ENCODE peak calls at places on chromosomes 5 and 9, in six cellular contexts. T is H1, I is HCT116, K is GM12878, N is SK-N-SH, D is HepG2. A is an unnamed sample.

GRCh38 chr9:3916984-3917383 is 382.9 kb downstream of the GLIS3 start:
- DNase-seq in T (no peak), I (no peak), K (no peak), N (no peak), D (no peak), A (no peak)

GRCh38 chr5:57858905-57859304 is 376.3 kb upstream of the ACTBL2 start:
- DNase-seq in T (no peak), I (no peak), K (no peak), N (no peak), D (no peak), A (no peak)

GRCh38 chr9:4344946-4345345 is 45.1 kb upstream of the GLIS3 start:
- DNase-seq in T (no peak), I (no peak), K (no peak), N (no peak), D (no peak), A (no peak)

GRCh38 chr9:130140701-130141100 is 31.5 kb upstream of the NCS1 start:
- DNase-seq in T (no peak), I (no peak), K (no peak), N (no peak), D (no peak), A (no peak)

GRCh38 chr5:1331861-1332405 is 13.0 kb downstream of the CLPTM1L start:
- DNase-seq in T (no peak), I (no peak), K (no peak), N (no peak), D (no peak), A (no peak)

GRCh38 chr5:7764452-7764851 is 86.5 kb downstream of the CFAP90 start:
- DNase-seq in T (no peak), I (no peak), K (no peak), N (no peak), D (no peak), A (no peak)

GRCh38 chr9:127182901-127183746 is 60.7 kb upstream of the ANGPTL2 start:
- DNase-seq in T (no peak), I (no peak), K (no peak), N (no peak), D (no peak), A (no peak)

GRCh38 chr5:17216176-17216973 is 1.1 kb upstream of the BASP1 start:
- DNase-seq in T (peak; percentile 63), I (peak; percentile 34), K (peak; percentile 62), N (peak; percentile 76), D (peak; percentile 42), A (peak; percentile 87)

GRCh38 chr9:118183571-118183970 is 479.4 kb downstream of the TLR4 start:
- DNase-seq in T (no peak), I (no peak), K (no peak), N (no peak), D (no peak), A (no peak)

GRCh38 chr9:36759141-36759540 is 186.4 kb downstream of the MELK start:
- DNase-seq in T (no peak), I (no peak), K (no peak), N (no peak), D (no peak), A (no peak)

GRCh38 chr5:1507457-1507856 is 16.3 kb downstream of the LPCAT1 start:
- DNase-seq in T (no peak), I (no peak), K (no peak), N (no peak), D (no peak), A (no peak)

GRCh38 chr5:41057231-41057630 is 13.9 kb downstream of the MROH2B start:
- DNase-seq in T (no peak), I (no peak), K (no peak), N (no peak), D (no peak), A (no peak)

GRCh38 chr9:128323192-128323730 is 622 bp downstream of the COQ4 start:
- DNase-seq in T (no peak), I (no peak), K (no peak), N (no peak), D (no peak), A (no peak)

DNA sequence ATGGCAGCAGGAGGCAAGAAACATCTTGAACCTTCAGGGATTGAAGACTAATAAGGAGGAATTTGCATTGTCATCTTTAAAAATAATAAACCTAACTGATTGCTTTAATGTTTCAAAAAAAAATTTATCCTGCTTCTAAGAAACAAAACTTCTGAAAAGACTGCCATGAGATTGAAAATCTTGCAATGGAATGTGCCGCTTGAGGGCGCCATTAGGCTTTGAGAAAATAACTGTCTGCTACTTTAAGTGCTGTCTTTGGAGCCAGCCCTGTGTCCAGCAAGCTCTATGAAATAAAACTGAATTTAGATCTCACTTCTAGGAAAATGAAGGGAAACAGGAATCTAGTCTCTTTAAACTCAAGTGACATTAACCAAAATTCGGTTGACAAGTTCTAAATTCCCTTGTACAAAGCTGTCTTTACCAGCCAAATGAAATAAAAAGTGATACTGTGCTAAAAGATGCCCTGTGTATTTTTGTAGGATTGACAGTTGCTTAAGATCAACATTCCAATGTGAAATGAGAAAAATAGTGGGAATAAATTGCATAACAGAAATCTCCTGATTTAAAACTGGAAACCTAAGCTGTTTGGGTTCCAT is 79.4 kb downstream of the ESM1 start:
- DNase-seq in T (no peak), I (peak; percentile 44), K (no peak), N (peak; percentile 38), D (peak; percentile 30), A (peak; percentile 83)
- TF ChIP-seq JUND in T (no peak), I (no peak), K (no peak), N (no peak), D (no peak), A (no peak)

DNA sequence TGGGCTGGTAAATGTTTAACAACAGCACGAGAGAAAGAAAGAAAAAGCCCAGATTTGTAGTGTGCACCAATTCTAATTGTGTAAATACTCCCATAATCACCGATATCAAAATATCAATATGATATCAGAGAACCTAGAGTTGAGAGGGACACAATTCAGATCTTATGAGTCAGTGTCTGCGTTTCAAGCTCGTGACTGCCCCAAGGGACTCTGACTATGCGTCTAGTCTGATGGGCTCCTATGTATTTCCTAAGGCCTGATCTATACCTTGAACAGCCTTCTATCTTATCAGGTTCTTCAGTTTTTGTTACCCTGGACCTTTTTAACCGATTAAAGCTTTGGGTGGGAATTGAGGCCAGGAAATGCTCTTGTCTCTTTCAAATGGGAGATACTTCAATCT is 243.0 kb upstream of the SLC24A2 start:
- DNase-seq in T (no peak), I (no peak), K (no peak), N (no peak), D (no peak), A (no peak)
- TF ChIP-seq JUND in T (no peak), I (no peak), K (no peak), N (no peak), D (no peak), A (no peak)

GRCh38 chr5:26009742-26010141 is 1028.6 kb downstream of the CDH9 start:
- DNase-seq in T (peak; percentile 23), I (no peak), K (no peak), N (no peak), D (no peak), A (no peak)
- TF ChIP-seq JUND in T (no peak), I (no peak), K (no peak), N (no peak), D (no peak), A (no peak)

GRCh38 chr5:76082790-76083554 is at the start of gene SV2C:
- DNase-seq in T (no peak), I (no peak), K (no peak), N (peak; percentile 89), D (no peak), A (peak; percentile 65)

GRCh38 chr5:76083555-76084495 is 642 bp downstream of the SV2C start:
- DNase-seq in T (no peak), I (no peak), K (no peak), N (peak; percentile 65), D (no peak), A (no peak)

GRCh38 chr5:76086060-76086459 is 2.9 kb downstream of the SV2C start:
- DNase-seq in T (no peak), I (no peak), K (no peak), N (peak; percentile 19), D (no peak), A (no peak)

GRCh38 chr5:76085286-76085579 is 2.0 kb downstream of the SV2C start:
- DNase-seq in T (no peak), I (no peak), K (no peak), N (no peak), D (no peak), A (no peak)

GRCh38 chr5:76084496-76085285 is 1.5 kb downstream of the SV2C start:
- DNase-seq in T (no peak), I (no peak), K (no peak), N (peak; percentile 92), D (no peak), A (no peak)
- TF ChIP-seq JUND in T (no peak), I (no peak), K (no peak), N (no peak), D (no peak), A (no peak)

DNA sequence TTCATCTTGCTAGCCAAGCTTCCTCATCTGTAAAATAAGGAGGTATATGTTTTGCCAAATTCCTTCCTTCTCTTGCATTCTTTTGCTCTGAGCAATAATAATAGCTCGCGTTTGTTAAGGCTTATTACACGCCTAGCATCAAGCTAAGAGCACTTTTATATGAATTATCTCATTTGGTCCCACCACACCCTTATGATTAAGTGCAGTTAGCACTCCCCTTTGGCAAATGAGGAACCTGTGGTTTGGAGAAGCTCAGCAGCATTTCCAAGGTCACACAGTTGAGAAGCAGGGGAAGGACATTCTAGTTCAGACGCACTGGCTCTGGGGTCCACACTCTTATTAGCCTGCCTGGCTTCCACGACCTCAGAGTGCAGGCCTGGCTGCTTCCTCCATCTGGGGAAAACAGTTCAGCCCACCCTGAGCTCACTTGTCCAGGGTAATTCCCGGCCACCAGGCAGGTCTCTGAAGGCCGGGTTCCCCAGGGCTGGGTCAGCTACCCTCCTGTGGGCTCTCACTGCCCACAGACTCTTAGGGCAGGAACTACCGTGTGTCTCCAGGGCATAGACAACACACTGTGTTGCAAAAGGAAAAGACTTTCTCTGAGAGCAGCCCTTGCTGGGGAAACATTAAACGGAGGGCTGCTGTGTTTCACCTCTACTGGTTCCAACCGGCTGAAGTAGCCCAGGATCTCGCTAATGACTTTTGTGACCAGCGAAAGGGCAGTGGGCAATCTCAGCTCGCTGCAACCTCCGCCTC is 10.0 kb upstream of the FBP1 start:
- DNase-seq in T (no peak), I (no peak), K (no peak), N (no peak), D (no peak), A (no peak)
- TF ChIP-seq JUND in T (no peak), I (no peak), K (no peak), N (no peak), D (no peak), A (no peak)

DNA sequence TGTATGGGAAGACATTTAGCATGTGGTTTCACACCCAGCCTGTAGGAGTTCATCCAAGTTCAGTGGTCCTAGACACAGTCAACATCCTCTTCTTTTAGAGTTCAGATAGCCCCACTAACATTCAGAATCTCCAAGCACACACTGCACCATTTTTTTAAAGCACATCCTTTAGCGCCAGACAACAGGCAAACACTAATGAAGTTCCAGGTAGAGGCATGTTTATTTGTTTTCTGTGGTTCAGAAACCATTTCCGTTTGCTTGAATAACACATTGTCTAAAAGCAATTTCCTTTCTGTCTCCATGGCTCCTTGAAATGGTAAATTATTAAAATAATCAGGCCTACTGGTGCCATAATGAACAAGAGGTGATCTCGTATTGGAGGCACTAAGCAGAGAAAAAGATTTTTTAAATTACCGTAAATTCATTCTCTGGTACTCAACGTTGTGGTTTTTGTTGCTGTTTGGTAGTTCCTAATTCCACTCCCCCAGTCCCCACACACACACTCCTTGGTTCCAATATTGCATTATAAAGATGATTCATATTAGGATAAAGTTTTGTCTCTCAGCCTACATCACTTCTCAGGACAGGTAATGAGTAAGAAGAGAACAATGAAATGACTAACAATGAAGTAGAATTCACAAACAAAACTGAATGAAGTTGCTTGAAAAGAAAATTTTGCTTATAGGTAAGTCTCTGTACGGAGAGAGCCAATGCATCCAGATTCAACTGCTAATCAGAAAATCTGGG is 153.1 kb downstream of the PCSK1 start:
- DNase-seq in T (no peak), I (no peak), K (peak; percentile 39), N (no peak), D (peak; percentile 62), A (no peak)
- TF ChIP-seq JUND in T (no peak), I (peak; percentile 21), K (peak; percentile 55), N (peak; percentile 60), D (no peak), A (no peak)

A was measured in T47D.